ENCODE peak calls at places on chromosomes 5 and 9, in ten cellular contexts. O is endodermal cell, E is left ventricle myocardium inferior, B is GM12878, C is OCI-LY7, I is WTC11, J is colonic mucosa, Z is mammary epithelial cell, Y is dorsolateral prefrontal cortex, S is foreskin fibroblast. A is an unnamed sample.
A peak's percentile ranks its signal among the peaks of the same experiment; 100 is the strongest.

GRCh38 chr5:14204011-14204670 is 61.0 kb downstream of the TRIO start:
- DNase-seq in Z (no peak), E (no peak), Y (no peak), J (no peak), O (no peak), S (no peak), C (no peak), I (no peak), B (no peak), A (no peak)

GRCh38 chr5:154648229-154648628 is 106.9 kb upstream of the LARP1 start:
- DNase-seq in B (no peak), C (no peak), S (no peak), I (no peak), E (no peak), J (no peak), Z (no peak), Y (no peak), O (no peak), A (no peak)

GRCh38 chr9:21265421-21266189 is 25.8 kb upstream of the IFNA14 start:
- DNase-seq in E (no peak), O (no peak), Z (peak; percentile 52), S (no peak), Y (no peak), I (no peak), C (no peak), B (no peak), J (no peak), A (no peak)

GRCh38 chr5:159052282-159053011 is 47.3 kb downstream of the EBF1 start:
- DNase-seq in I (no peak), J (no peak), S (no peak), E (no peak), Y (no peak), O (peak; percentile 53), B (no peak), C (peak; percentile 81), Z (no peak), A (peak; percentile 32)

GRCh38 chr5:76291305-76292077 is 111.6 kb upstream of the IQGAP2 start:
- DNase-seq in C (no peak), Z (no peak), B (no peak), S (no peak), J (no peak), O (no peak), E (no peak), I (no peak), Y (no peak), A (no peak)

GRCh38 chr5:125668904-125669303 is 754.3 kb upstream of the GRAMD2B start:
- DNase-seq in J (peak; percentile 47), C (peak; percentile 1), I (no peak), S (no peak), Y (no peak), E (no peak), O (peak; percentile 87), B (no peak), Z (peak; percentile 86), A (no peak)

GRCh38 chr5:93715327-93715726 is 26.1 kb downstream of the POU5F2 start:
- DNase-seq in Y (no peak), J (no peak), Z (no peak), O (no peak), C (no peak), I (no peak), S (no peak), B (no peak), E (no peak), A (no peak)

GRCh38 chr9:35518981-35519679 is 29.2 kb downstream of the RUSC2 start:
- DNase-seq in O (no peak), I (no peak), Y (no peak), S (peak; percentile 32), C (no peak), Z (peak; percentile 28), E (no peak), J (no peak), B (no peak), A (no peak)

GRCh38 chr5:90289837-90290236 is 119.7 kb downstream of the CETN3 start:
- DNase-seq in I (no peak), Z (no peak), J (no peak), C (no peak), O (no peak), E (no peak), S (no peak), Y (no peak), B (no peak), A (no peak)

GRCh38 chr9:85453850-85454249 is 287.9 kb downstream of the AGTPBP1 start:
- DNase-seq in C (no peak), B (no peak), Y (no peak), I (no peak), S (no peak), Z (no peak), J (no peak), E (peak; percentile 26), O (no peak), A (no peak)

GRCh38 chr5:14190194-14191164 is 47.3 kb downstream of the TRIO start:
- DNase-seq in O (no peak), C (no peak), Y (peak; percentile 64), Z (peak; percentile 97), I (no peak), S (peak; percentile 97), J (no peak), E (no peak), B (no peak), A (no peak)

GRCh38 chr9:89175739-89176360 is 2.8 kb downstream of the SHC3 start:
- DNase-seq in Y (no peak), B (no peak), Z (no peak), I (no peak), J (no peak), C (no peak), S (no peak), E (no peak), O (no peak), A (no peak)

GRCh38 chr5:156835905-156836304 is 14.2 kb upstream of the PPP1R2B start:
- DNase-seq in O (peak; percentile 51), C (peak; percentile 81), S (no peak), J (no peak), E (no peak), Y (no peak), Z (no peak), I (peak; percentile 13), B (no peak), A (no peak)

GRCh38 chr9:89887286-89887685 is 282.5 kb downstream of the GADD45G start:
- DNase-seq in Z (no peak), E (no peak), Y (no peak), J (no peak), I (no peak), O (peak; percentile 32), S (no peak), B (no peak), C (no peak), A (no peak)

GRCh38 chr5:158711927-158712529 is 387.7 kb downstream of the EBF1 start:
- DNase-seq in S (no peak), E (no peak), B (no peak), O (no peak), Z (no peak), I (no peak), C (no peak), J (no peak), Y (no peak), A (no peak)

GRCh38 chr9:117704024-117704575 is at the start of gene TLR4:
- DNase-seq in Y (peak; percentile 50), J (peak; percentile 60), I (peak; percentile 12), O (peak; percentile 58), Z (peak; percentile 75), E (peak; percentile 69), C (peak; percentile 90), B (peak; percentile 45), S (peak; percentile 81), A (no peak)

GRCh38 chr5:140133514-140134167 is 7.9 kb downstream of the IGIP start:
- DNase-seq in Y (no peak), C (no peak), E (no peak), B (no peak), I (no peak), Z (no peak), O (no peak), S (no peak), J (no peak), A (no peak)
- TF ChIP-seq CTCF in Y (no peak), C (no peak), E (no peak), B (no peak), I (no peak), Z (no peak), O (no peak), S (no peak), J (no peak), A (no peak)

DNA sequence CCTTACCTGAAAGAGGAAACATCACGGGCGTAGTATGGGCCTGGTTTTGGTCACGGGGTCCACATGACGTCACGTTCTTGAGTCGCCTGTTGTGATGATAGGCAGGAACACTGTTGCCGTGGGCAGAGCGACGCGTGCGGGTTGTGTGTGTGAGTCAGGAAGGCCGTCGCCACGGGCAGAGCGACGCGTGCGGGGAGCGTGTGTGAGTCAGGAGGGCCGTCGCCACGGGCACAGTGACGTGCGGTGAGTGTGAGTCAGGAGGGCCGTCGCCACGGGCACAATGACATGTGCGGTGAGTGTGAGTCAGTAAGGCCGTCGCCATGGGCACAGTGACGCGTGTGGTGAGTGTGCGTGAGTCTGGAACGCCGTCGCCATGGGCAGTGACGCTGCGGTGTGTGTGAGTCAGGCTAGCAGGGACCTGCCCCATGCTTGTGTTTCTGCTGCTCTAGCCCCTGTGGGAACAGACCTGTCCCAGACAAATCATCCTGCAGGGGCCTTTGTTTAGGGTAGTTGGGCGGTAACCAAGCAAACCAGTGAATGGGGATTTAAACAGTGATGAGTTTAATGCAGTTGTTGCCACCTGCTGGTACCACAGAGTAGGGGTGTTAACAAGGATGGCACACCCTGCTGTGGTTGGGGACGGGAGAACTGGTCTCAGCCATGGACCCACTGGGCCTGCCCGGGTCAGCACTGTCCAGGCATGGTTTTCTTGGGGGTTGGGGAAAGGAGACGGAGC is 19.8 kb downstream of the TRIP13 start:
- DNase-seq in O (peak; percentile 70), Z (peak; percentile 99), J (no peak), C (peak; percentile 15), S (no peak), B (no peak), Y (no peak), I (no peak), E (no peak), A (no peak)
- TF ChIP-seq CTCF in O (peak; percentile 51), Z (peak; percentile 58), J (no peak), C (peak; percentile 37), S (no peak), B (no peak), Y (no peak), I (no peak), E (no peak), A (no peak)

DNA sequence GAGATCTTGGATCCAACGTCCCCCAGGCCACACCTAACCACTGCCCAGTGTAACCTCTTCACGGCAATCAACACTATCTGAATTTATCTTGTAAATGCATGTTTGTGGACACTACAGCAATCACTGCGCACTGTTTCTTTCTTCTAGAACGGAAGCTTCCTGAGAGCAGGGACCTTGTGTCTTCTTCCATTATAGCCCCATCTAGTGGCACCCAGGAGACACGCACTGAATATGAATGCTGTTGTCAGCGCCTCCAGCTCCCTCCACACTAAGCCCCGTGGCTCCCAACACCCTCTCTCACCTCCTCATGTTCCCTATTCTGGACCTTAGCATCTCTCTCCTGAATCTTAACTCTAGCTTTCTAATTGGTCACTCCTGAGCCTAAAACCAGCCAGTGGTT is 72.7 kb downstream of the SMIM23 start:
- DNase-seq in I (peak; percentile 37), B (no peak), Y (no peak), E (no peak), Z (no peak), C (peak; percentile 22), O (no peak), J (no peak), S (no peak), A (no peak)
- TF ChIP-seq CTCF in I (peak; percentile 57), B (peak; percentile 58), Y (no peak), E (peak; percentile 57), Z (peak; percentile 43), C (peak; percentile 72), O (peak; percentile 79), J (peak; percentile 37), S (peak; percentile 18), A (peak; percentile 55)

GRCh38 chr5:135827965-135828792 is 6.3 kb upstream of the SLC25A48 start:
- DNase-seq in B (no peak), Z (no peak), E (no peak), C (no peak), S (no peak), I (no peak), J (no peak), Y (no peak), O (peak; percentile 60), A (no peak)
- TF ChIP-seq CTCF in B (no peak), Z (no peak), E (no peak), C (no peak), S (no peak), I (no peak), J (no peak), Y (no peak), O (no peak), A (no peak)